ENCODE peak calls at places on chromosome 15, in five cellular contexts. K is AG08395; M is A549; W is fibroblast of pulmonary artery; Y is stimulated activated CD4-positive, alpha-beta T cell treated with anti-CD3 and anti-CD28 coated beads, Interleukin-12 subunit alpha, Interleukin-12 subunit beta, amount 100 ng/mL, for 4 hours. J is an unnamed sample.

GRCh38 chr15:88657326-88658069 is 18.7 kb downstream of the ISG20 start:
- DNase-seq in K (peak; percentile 81), M (peak; percentile 78), W (peak; percentile 71), Y (no peak), J (peak; percentile 43)

GRCh38 chr15:31024330-31024729 is 32.9 kb upstream of the MTMR10 start:
- DNase-seq in K (peak; percentile 90), M (peak; percentile 68), W (peak; percentile 97), Y (no peak), J (no peak)

GRCh38 chr15:75785771-75786563 is 57.3 kb upstream of the UBE2Q2 start:
- DNase-seq in K (no peak), M (no peak), W (peak; percentile 12), Y (no peak), J (no peak)

GRCh38 chr15:84112025-84112424 is 123.5 kb upstream of the GOLGA6L4 start:
- DNase-seq in K (no peak), M (no peak), W (peak; percentile 11), Y (no peak), J (no peak)

GRCh38 chr15:95860406-95860805 is 470.1 kb upstream of the NR2F2 start:
- DNase-seq in K (no peak), M (no peak), W (no peak), Y (no peak), J (no peak)

GRCh38 chr15:64901914-64902313 is 9.8 kb upstream of the ANKDD1A start:
- DNase-seq in K (no peak), M (no peak), W (no peak), Y (no peak), J (no peak)

GRCh38 chr15:35548435-35548834 is 2.5 kb upstream of the DPH6 start:
- DNase-seq in K (no peak), M (no peak), W (no peak), Y (no peak), J (no peak)

GRCh38 chr15:72116680-72117447 is 1.1 kb downstream of the MYO9A start:
- DNase-seq in K (peak; percentile 17), M (peak; percentile 28), W (peak; percentile 27), Y (no peak), J (no peak)

GRCh38 chr15:28994142-28994829 is 108.5 kb downstream of the APBA2 start:
- DNase-seq in K (no peak), M (no peak), W (no peak), Y (peak; percentile 22), J (no peak)

GRCh38 chr15:68370768-68371151 is 61.2 kb downstream of the ITGA11 start:
- DNase-seq in K (no peak), M (no peak), W (no peak), Y (no peak), J (no peak)

GRCh38 chr15:73383310-73384185 is 14.8 kb upstream of the HCN4 start:
- DNase-seq in K (no peak), M (no peak), W (no peak), Y (no peak), J (no peak)

GRCh38 chr15:64029111-64029510 is 17.2 kb downstream of the DAPK2 start:
- DNase-seq in K (no peak), M (no peak), W (no peak), Y (no peak), J (no peak)

GRCh38 chr15:61994216-61994615 is 66.0 kb downstream of the VPS13C start:
- DNase-seq in K (peak; percentile 42), M (no peak), W (peak; percentile 90), Y (no peak), J (no peak)

GRCh38 chr15:101459579-101460300 is 29.8 kb downstream of the PCSK6 start:
- DNase-seq in K (no peak), M (no peak), W (no peak), Y (no peak), J (no peak)

GRCh38 chr15:76200083-76200465 is 111.2 kb downstream of the ETFA start:
- DNase-seq in K (no peak), M (no peak), W (no peak), Y (no peak), J (no peak)

GRCh38 chr15:49301562-49301961 is 121.5 kb upstream of the FGF7 start:
- DNase-seq in K (peak; percentile 20), M (no peak), W (no peak), Y (no peak), J (no peak)

GRCh38 chr15:28786521-28786920 is 61.9 kb downstream of the GOLGA6L7 start:
- DNase-seq in K (peak; percentile 11), M (no peak), W (peak; percentile 80), Y (no peak), J (no peak)

GRCh38 chr15:58331562-58331902 is 100.3 kb upstream of the LIPC start:
- DNase-seq in K (peak; percentile 19), M (no peak), W (no peak), Y (no peak), J (no peak)

GRCh38 chr15:74579001-74579400 is 36.6 kb upstream of the CLK3 start:
- DNase-seq in K (no peak), M (no peak), W (no peak), Y (no peak), J (no peak)

GRCh38 chr15:29472901-29473423 is 203.3 kb upstream of the NSMCE3 start:
- DNase-seq in K (no peak), M (no peak), W (no peak), Y (no peak), J (no peak)

GRCh38 chr15:61951949-61952348 is 108.3 kb downstream of the VPS13C start:
- DNase-seq in K (no peak), M (no peak), W (peak; percentile 38), Y (no peak), J (no peak)

GRCh38 chr15:69498987-69499386 is 46.4 kb downstream of the RPLP1 start:
- DNase-seq in K (no peak), M (no peak), W (no peak), Y (no peak), J (no peak)

GRCh38 chr15:59723686-59724336 is 34.7 kb upstream of the BNIP2 start:
- DNase-seq in K (no peak), M (no peak), W (no peak), Y (no peak), J (no peak)

GRCh38 chr15:39628131-39628482 is 47.2 kb downstream of the THBS1 start:
- DNase-seq in K (no peak), M (no peak), W (no peak), Y (no peak), J (no peak)

GRCh38 chr15:85831415-85832113 is 36.8 kb upstream of the KLHL25 start:
- DNase-seq in K (peak; percentile 71), M (peak; percentile 54), W (peak; percentile 72), Y (peak; percentile 23), J (no peak)

GRCh38 chr15:77731067-77731466 is 98.4 kb upstream of the LINGO1 start:
- DNase-seq in K (no peak), M (no peak), W (no peak), Y (no peak), J (no peak)

GRCh38 chr15:66498501-66499386 is 1.2 kb upstream of the SNAPC5 start:
- DNase-seq in K (peak; percentile 27), M (no peak), W (peak; percentile 69), Y (no peak), J (no peak)

GRCh38 chr15:64443747-64444621 is 16.4 kb upstream of the ZNF609 start:
- DNase-seq in K (peak; percentile 69), M (peak; percentile 83), W (peak; percentile 91), Y (no peak), J (no peak)

GRCh38 chr15:61653110-61653509 is 407.1 kb downstream of the VPS13C start:
- DNase-seq in K (no peak), M (no peak), W (no peak), Y (no peak), J (no peak)

GRCh38 chr15:59691194-59691805 is 2.2 kb upstream of the BNIP2 start:
- DNase-seq in K (peak; percentile 25), M (peak; percentile 36), W (peak; percentile 77), Y (peak; percentile 8), J (no peak)

GRCh38 chr15:71683401-71684274 is 126.7 kb upstream of the NR2E3 start:
- DNase-seq in K (peak; percentile 36), M (no peak), W (peak; percentile 11), Y (no peak), J (no peak)

GRCh38 chr15:70584838-70585706 is 178.3 kb downstream of the UACA start:
- DNase-seq in K (peak; percentile 48), M (peak; percentile 77), W (no peak), Y (peak; percentile 59), J (peak; percentile 49)

GRCh38 chr15:57476533-57476975 is 100.2 kb downstream of the CGNL1 start:
- DNase-seq in K (peak; percentile 61), M (no peak), W (peak; percentile 84), Y (no peak), J (no peak)

GRCh38 chr15:52076889-52077781 is 35.4 kb downstream of the BCL2L10 start:
- DNase-seq in K (peak; percentile 75), M (peak; percentile 71), W (peak; percentile 60), Y (no peak), J (no peak)

GRCh38 chr15:59642351-59642750 is 15.0 kb downstream of the GTF2A2 start:
- DNase-seq in K (no peak), M (no peak), W (peak; percentile 17), Y (no peak), J (no peak)

GRCh38 chr15:68699124-68699880 is 120.5 kb downstream of the CORO2B start:
- DNase-seq in K (no peak), M (no peak), W (no peak), Y (no peak), J (no peak)

GRCh38 chr15:89332446-89332845 is 2.2 kb downstream of the POLG start:
- DNase-seq in K (peak; percentile 35), M (peak; percentile 77), W (peak; percentile 29), Y (no peak), J (no peak)

GRCh38 chr15:32717290-32718081 is at the start of gene GREM1:
- DNase-seq in K (peak; percentile 88), M (no peak), W (no peak), Y (no peak), J (peak; percentile 24)

GRCh38 chr15:63539517-63539916 is 35.1 kb downstream of the USP3 start:
- DNase-seq in K (no peak), M (no peak), W (peak; percentile 47), Y (no peak), J (no peak)

J was measured in GM12891.